ENCODE peak calls at places on chromosomes 4 and X, in eight cellular contexts. One of them, this sample, is unnamed.

GRCh38 chr4:22019676-22020075 is 71.1 kb upstream of the KCNIP4 start:
- DNase-seq in left ventricle myocardium inferior: no peak
- DNase-seq in endodermal cell: no peak
- DNase-seq in mammary epithelial cell: no peak
- DNase-seq in colonic mucosa: no peak
- DNase-seq in OCI-LY7: no peak
- DNase-seq in brain microvascular endothelial cell: no peak
- DNase-seq in pancreas: no peak
- DNase-seq in this sample: no peak

GRCh38 chrX:153381684-153382532 is 19.2 kb downstream of the PNMA6E start:
- DNase-seq in left ventricle myocardium inferior: no peak
- DNase-seq in endodermal cell: peak
- DNase-seq in mammary epithelial cell: peak
- DNase-seq in colonic mucosa: no peak
- DNase-seq in OCI-LY7: peak
- DNase-seq in brain microvascular endothelial cell: peak
- DNase-seq in pancreas: no peak
- DNase-seq in this sample: peak

GRCh38 chr4:147717878-147718277 is 14.0 kb upstream of the ARHGAP10 start:
- DNase-seq in left ventricle myocardium inferior: no peak
- DNase-seq in endodermal cell: no peak
- DNase-seq in mammary epithelial cell: no peak
- DNase-seq in colonic mucosa: no peak
- DNase-seq in OCI-LY7: no peak
- DNase-seq in brain microvascular endothelial cell: no peak
- DNase-seq in pancreas: no peak
- DNase-seq in this sample: no peak

GRCh38 chr4:116925900-116926457 is 159.4 kb downstream of the TRAM1L1 start:
- DNase-seq in left ventricle myocardium inferior: no peak
- DNase-seq in endodermal cell: peak
- DNase-seq in mammary epithelial cell: no peak
- DNase-seq in colonic mucosa: no peak
- DNase-seq in OCI-LY7: no peak
- DNase-seq in brain microvascular endothelial cell: no peak
- DNase-seq in pancreas: peak
- DNase-seq in this sample: no peak

GRCh38 chr4:74770511-74770910 is 23.8 kb downstream of the BTC start:
- DNase-seq in left ventricle myocardium inferior: no peak
- DNase-seq in endodermal cell: no peak
- DNase-seq in mammary epithelial cell: no peak
- DNase-seq in colonic mucosa: no peak
- DNase-seq in OCI-LY7: no peak
- DNase-seq in brain microvascular endothelial cell: no peak
- DNase-seq in pancreas: no peak
- DNase-seq in this sample: no peak

GRCh38 chr4:74157116-74157742 is 689 bp upstream of the MTHFD2L start:
- DNase-seq in left ventricle myocardium inferior: no peak
- DNase-seq in endodermal cell: no peak
- DNase-seq in mammary epithelial cell: no peak
- DNase-seq in colonic mucosa: no peak
- DNase-seq in OCI-LY7: no peak
- DNase-seq in brain microvascular endothelial cell: peak
- DNase-seq in pancreas: no peak
- DNase-seq in this sample: peak

GRCh38 chrX:45508459-45508858 is 307.8 kb upstream of the DIPK2B start:
- DNase-seq in left ventricle myocardium inferior: no peak
- DNase-seq in endodermal cell: no peak
- DNase-seq in mammary epithelial cell: no peak
- DNase-seq in colonic mucosa: no peak
- DNase-seq in OCI-LY7: no peak
- DNase-seq in brain microvascular endothelial cell: no peak
- DNase-seq in pancreas: no peak
- DNase-seq in this sample: peak

GRCh38 chr4:55321707-55322264 is 24.3 kb upstream of the SRD5A3 start:
- DNase-seq in left ventricle myocardium inferior: peak
- DNase-seq in endodermal cell: peak
- DNase-seq in mammary epithelial cell: peak
- DNase-seq in colonic mucosa: peak
- DNase-seq in OCI-LY7: peak
- DNase-seq in brain microvascular endothelial cell: peak
- DNase-seq in pancreas: no peak
- DNase-seq in this sample: peak

GRCh38 chr4:66568431-66568830 is 898.1 kb upstream of the EPHA5 start:
- DNase-seq in left ventricle myocardium inferior: no peak
- DNase-seq in endodermal cell: no peak
- DNase-seq in mammary epithelial cell: no peak
- DNase-seq in colonic mucosa: no peak
- DNase-seq in OCI-LY7: no peak
- DNase-seq in brain microvascular endothelial cell: no peak
- DNase-seq in pancreas: no peak
- DNase-seq in this sample: no peak

GRCh38 chr4:102497986-102498385 is 3.2 kb upstream of the NFKB1 start:
- DNase-seq in left ventricle myocardium inferior: no peak
- DNase-seq in endodermal cell: no peak
- DNase-seq in mammary epithelial cell: peak
- DNase-seq in colonic mucosa: no peak
- DNase-seq in OCI-LY7: no peak
- DNase-seq in brain microvascular endothelial cell: no peak
- DNase-seq in pancreas: no peak
- DNase-seq in this sample: no peak

GRCh38 chrX:38664285-38664684 is 102.9 kb downstream of the TSPAN7 start:
- DNase-seq in left ventricle myocardium inferior: no peak
- DNase-seq in endodermal cell: peak
- DNase-seq in mammary epithelial cell: peak
- DNase-seq in colonic mucosa: peak
- DNase-seq in OCI-LY7: peak
- DNase-seq in brain microvascular endothelial cell: peak
- DNase-seq in pancreas: no peak
- DNase-seq in this sample: peak

GRCh38 chr4:15893967-15894366 is 44.6 kb downstream of the FGFBP1 start:
- DNase-seq in left ventricle myocardium inferior: no peak
- DNase-seq in endodermal cell: no peak
- DNase-seq in mammary epithelial cell: peak
- DNase-seq in colonic mucosa: no peak
- DNase-seq in OCI-LY7: no peak
- DNase-seq in brain microvascular endothelial cell: peak
- DNase-seq in pancreas: no peak
- DNase-seq in this sample: no peak

GRCh38 chr4:6338175-6338950 is 68.7 kb downstream of the WFS1 start:
- DNase-seq in left ventricle myocardium inferior: no peak
- DNase-seq in endodermal cell: no peak
- DNase-seq in mammary epithelial cell: no peak
- DNase-seq in colonic mucosa: no peak
- DNase-seq in OCI-LY7: peak
- DNase-seq in brain microvascular endothelial cell: no peak
- DNase-seq in pancreas: peak
- DNase-seq in this sample: no peak

DNA sequence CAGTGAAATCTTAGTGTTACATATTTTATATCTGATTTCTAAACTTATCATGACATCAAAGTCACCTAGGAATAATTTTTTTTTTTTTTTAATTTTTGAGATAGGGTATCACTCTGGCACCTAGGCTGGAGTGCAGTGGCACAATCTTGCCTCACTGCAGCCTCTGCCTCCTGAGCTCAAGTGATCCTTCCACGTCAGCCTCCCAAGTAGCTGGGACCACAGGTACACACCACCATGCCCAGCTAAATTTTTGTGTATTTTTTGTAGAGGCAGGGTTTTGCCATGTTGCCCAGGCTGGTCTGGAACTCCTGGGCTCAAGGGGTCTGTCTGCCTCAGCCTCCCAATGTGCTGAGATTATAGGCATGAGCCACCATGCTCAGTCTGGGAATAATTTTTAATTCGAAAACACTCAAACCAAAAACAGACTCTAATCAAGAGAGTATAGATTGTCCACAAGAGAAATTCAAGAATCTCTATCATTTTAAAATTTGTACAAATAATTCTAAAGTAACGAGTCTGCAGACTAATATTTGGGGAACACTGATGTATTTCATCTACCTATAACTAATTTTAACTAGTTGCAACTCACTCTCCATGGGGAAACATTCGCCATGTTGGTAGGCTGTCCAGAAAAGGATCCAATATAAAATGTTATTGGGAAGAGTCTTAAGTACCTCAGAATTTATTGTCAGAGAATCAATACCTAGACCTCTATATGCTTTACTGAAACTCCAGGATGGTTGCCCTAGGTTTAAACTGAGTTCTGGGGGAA is 3.4 kb downstream of the SLC7A11 start:
- DNase-seq in left ventricle myocardium inferior: no peak
- DNase-seq in endodermal cell: no peak
- DNase-seq in mammary epithelial cell: no peak
- DNase-seq in colonic mucosa: no peak
- DNase-seq in OCI-LY7: no peak
- DNase-seq in brain microvascular endothelial cell: no peak
- DNase-seq in pancreas: peak
- DNase-seq in this sample: no peak
- H3K4me3 ChIP-seq in left ventricle myocardium inferior: no peak
- H3K4me3 ChIP-seq in endodermal cell: no peak
- H3K4me3 ChIP-seq in mammary epithelial cell: peak
- H3K4me3 ChIP-seq in colonic mucosa: no peak
- H3K4me3 ChIP-seq in OCI-LY7: peak
- H3K4me3 ChIP-seq in brain microvascular endothelial cell: no peak
- H3K4me3 ChIP-seq in pancreas: no peak
- H3K4me3 ChIP-seq in this sample: peak

GRCh38 chr4:54063224-54063623 is 1.2 kb downstream of the CHIC2 start:
- DNase-seq in left ventricle myocardium inferior: no peak
- DNase-seq in endodermal cell: no peak
- DNase-seq in mammary epithelial cell: peak
- DNase-seq in colonic mucosa: no peak
- DNase-seq in OCI-LY7: no peak
- DNase-seq in brain microvascular endothelial cell: no peak
- DNase-seq in pancreas: no peak
- DNase-seq in this sample: peak

GRCh38 chr4:54063737-54064316 is 578 bp downstream of the CHIC2 start:
- DNase-seq in left ventricle myocardium inferior: peak
- DNase-seq in endodermal cell: peak
- DNase-seq in mammary epithelial cell: peak
- DNase-seq in colonic mucosa: peak
- DNase-seq in OCI-LY7: peak
- DNase-seq in brain microvascular endothelial cell: no peak
- DNase-seq in pancreas: peak
- DNase-seq in this sample: peak

GRCh38 chr4:54061873-54062272 is 2.5 kb downstream of the CHIC2 start:
- DNase-seq in left ventricle myocardium inferior: no peak
- DNase-seq in endodermal cell: no peak
- DNase-seq in mammary epithelial cell: no peak
- DNase-seq in colonic mucosa: no peak
- DNase-seq in OCI-LY7: no peak
- DNase-seq in brain microvascular endothelial cell: no peak
- DNase-seq in pancreas: no peak
- DNase-seq in this sample: no peak

GRCh38 chr4:54061067-54061466 is 3.3 kb downstream of the CHIC2 start:
- DNase-seq in left ventricle myocardium inferior: no peak
- DNase-seq in endodermal cell: no peak
- DNase-seq in mammary epithelial cell: no peak
- DNase-seq in colonic mucosa: no peak
- DNase-seq in OCI-LY7: no peak
- DNase-seq in brain microvascular endothelial cell: no peak
- DNase-seq in pancreas: no peak
- DNase-seq in this sample: no peak

DNA sequence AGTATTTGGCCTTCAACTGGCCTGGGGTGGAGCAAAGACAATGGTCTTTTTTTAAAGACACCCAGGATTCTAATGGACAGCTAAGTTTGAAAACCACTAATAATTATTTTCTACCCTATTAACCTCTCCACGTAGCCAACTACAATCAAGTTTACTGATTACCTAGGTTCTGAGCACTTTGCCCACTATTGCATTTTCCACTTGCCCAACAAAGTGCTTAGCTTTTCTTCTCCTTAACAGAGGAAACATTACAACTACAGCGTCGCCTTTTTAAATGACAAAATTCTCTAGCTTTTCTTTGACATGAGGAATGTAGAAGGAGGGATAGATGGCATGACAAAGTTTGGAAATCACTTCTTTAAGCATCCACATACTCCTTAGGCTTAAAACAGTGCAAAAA is 2.0 kb downstream of the CHIC2 start:
- DNase-seq in left ventricle myocardium inferior: no peak
- DNase-seq in endodermal cell: no peak
- DNase-seq in mammary epithelial cell: no peak
- DNase-seq in colonic mucosa: no peak
- DNase-seq in OCI-LY7: no peak
- DNase-seq in brain microvascular endothelial cell: no peak
- DNase-seq in pancreas: no peak
- DNase-seq in this sample: no peak
- H3K27ac ChIP-seq in left ventricle myocardium inferior: no peak
- H3K27ac ChIP-seq in endodermal cell: no peak
- H3K27ac ChIP-seq in mammary epithelial cell: peak
- H3K27ac ChIP-seq in colonic mucosa: no peak
- H3K27ac ChIP-seq in OCI-LY7: peak
- H3K27ac ChIP-seq in brain microvascular endothelial cell: no peak
- H3K27ac ChIP-seq in pancreas: no peak
- H3K27ac ChIP-seq in this sample: peak

GRCh38 chr4:110514889-110515479 is 39.0 kb downstream of the ENPEP start:
- DNase-seq in left ventricle myocardium inferior: no peak
- DNase-seq in endodermal cell: no peak
- DNase-seq in mammary epithelial cell: peak
- DNase-seq in colonic mucosa: no peak
- DNase-seq in OCI-LY7: peak
- DNase-seq in brain microvascular endothelial cell: no peak
- DNase-seq in pancreas: no peak
- DNase-seq in this sample: peak

GRCh38 chr4:110516106-110516922 is 40.4 kb downstream of the ENPEP start:
- DNase-seq in left ventricle myocardium inferior: peak
- DNase-seq in endodermal cell: peak
- DNase-seq in mammary epithelial cell: peak
- DNase-seq in colonic mucosa: peak
- DNase-seq in OCI-LY7: peak
- DNase-seq in brain microvascular endothelial cell: peak
- DNase-seq in pancreas: peak
- DNase-seq in this sample: peak

GRCh38 chr4:110512901-110513300 is 36.9 kb downstream of the ENPEP start:
- DNase-seq in left ventricle myocardium inferior: no peak
- DNase-seq in endodermal cell: no peak
- DNase-seq in mammary epithelial cell: no peak
- DNase-seq in colonic mucosa: no peak
- DNase-seq in OCI-LY7: no peak
- DNase-seq in brain microvascular endothelial cell: no peak
- DNase-seq in pancreas: no peak
- DNase-seq in this sample: no peak

GRCh38 chr4:110518889-110519490 is 43.0 kb downstream of the ENPEP start:
- DNase-seq in left ventricle myocardium inferior: no peak
- DNase-seq in endodermal cell: peak
- DNase-seq in mammary epithelial cell: peak
- DNase-seq in colonic mucosa: peak
- DNase-seq in OCI-LY7: peak
- DNase-seq in brain microvascular endothelial cell: peak
- DNase-seq in pancreas: no peak
- DNase-seq in this sample: peak

GRCh38 chr4:110515676-110516075 is 39.7 kb downstream of the ENPEP start:
- DNase-seq in left ventricle myocardium inferior: no peak
- DNase-seq in endodermal cell: no peak
- DNase-seq in mammary epithelial cell: peak
- DNase-seq in colonic mucosa: peak
- DNase-seq in OCI-LY7: peak
- DNase-seq in brain microvascular endothelial cell: no peak
- DNase-seq in pancreas: no peak
- DNase-seq in this sample: no peak
- H3K4me3 ChIP-seq in left ventricle myocardium inferior: peak
- H3K4me3 ChIP-seq in endodermal cell: no peak
- H3K4me3 ChIP-seq in mammary epithelial cell: peak
- H3K4me3 ChIP-seq in colonic mucosa: peak
- H3K4me3 ChIP-seq in OCI-LY7: peak
- H3K4me3 ChIP-seq in brain microvascular endothelial cell: no peak
- H3K4me3 ChIP-seq in pancreas: peak
- H3K4me3 ChIP-seq in this sample: peak

GRCh38 chr4:38002451-38003071 is 42.4 kb downstream of the PTTG2 start:
- DNase-seq in left ventricle myocardium inferior: no peak
- DNase-seq in endodermal cell: no peak
- DNase-seq in mammary epithelial cell: peak
- DNase-seq in colonic mucosa: no peak
- DNase-seq in OCI-LY7: no peak
- DNase-seq in brain microvascular endothelial cell: no peak
- DNase-seq in pancreas: no peak
- DNase-seq in this sample: peak
- H3K27ac ChIP-seq in left ventricle myocardium inferior: no peak
- H3K27ac ChIP-seq in endodermal cell: no peak
- H3K27ac ChIP-seq in mammary epithelial cell: no peak
- H3K27ac ChIP-seq in colonic mucosa: no peak
- H3K27ac ChIP-seq in OCI-LY7: peak
- H3K27ac ChIP-seq in brain microvascular endothelial cell: no peak
- H3K27ac ChIP-seq in pancreas: no peak
- H3K27ac ChIP-seq in this sample: no peak

This sample was measured in endothelial cell of umbilical vein.